ENCODE peak calls at places on chromosomes 6 and 20, in ten cellular contexts. One of them, this sample, is unnamed.

GRCh38 chr6:72551470-72551869 is 70.4 kb upstream of the KCNQ5 start:
- DNase-seq in heart right ventricle: no peak
- DNase-seq in HCT116: no peak
- DNase-seq in BE2C: no peak
- DNase-seq in AG10803: no peak
- DNase-seq in GM12865: no peak
- DNase-seq in stomach: no peak
- DNase-seq in ascending aorta: no peak
- DNase-seq in fibroblast of the aortic adventitia: no peak
- DNase-seq in pancreas: no peak
- DNase-seq in this sample: no peak

GRCh38 chr20:34705383-34706021 is 1.4 kb downstream of the TP53INP2 start:
- DNase-seq in BE2C: no peak
- DNase-seq in heart right ventricle: peak
- DNase-seq in ascending aorta: no peak
- DNase-seq in stomach: peak
- DNase-seq in AG10803: peak
- DNase-seq in fibroblast of the aortic adventitia: peak
- DNase-seq in HCT116: no peak
- DNase-seq in GM12865: no peak
- DNase-seq in pancreas: peak
- DNase-seq in this sample: peak

GRCh38 chr6:72626126-72626525 is 4.3 kb downstream of the KCNQ5 start:
- DNase-seq in ascending aorta: no peak
- DNase-seq in heart right ventricle: no peak
- DNase-seq in BE2C: no peak
- DNase-seq in pancreas: no peak
- DNase-seq in GM12865: peak
- DNase-seq in HCT116: no peak
- DNase-seq in AG10803: no peak
- DNase-seq in fibroblast of the aortic adventitia: no peak
- DNase-seq in stomach: no peak
- DNase-seq in this sample: no peak

GRCh38 chr20:48192109-48192508 is 406.8 kb upstream of the SULF2 start:
- DNase-seq in AG10803: no peak
- DNase-seq in pancreas: no peak
- DNase-seq in heart right ventricle: no peak
- DNase-seq in GM12865: no peak
- DNase-seq in stomach: no peak
- DNase-seq in ascending aorta: no peak
- DNase-seq in HCT116: no peak
- DNase-seq in fibroblast of the aortic adventitia: no peak
- DNase-seq in BE2C: no peak
- DNase-seq in this sample: no peak

GRCh38 chr6:54595844-54596243 is 250.7 kb upstream of the FAM83B start:
- DNase-seq in heart right ventricle: no peak
- DNase-seq in ascending aorta: no peak
- DNase-seq in fibroblast of the aortic adventitia: peak
- DNase-seq in pancreas: no peak
- DNase-seq in AG10803: peak
- DNase-seq in GM12865: no peak
- DNase-seq in stomach: no peak
- DNase-seq in HCT116: no peak
- DNase-seq in BE2C: no peak
- DNase-seq in this sample: peak

GRCh38 chr20:4740774-4741431 is 19.2 kb downstream of the PRND start:
- DNase-seq in ascending aorta: no peak
- DNase-seq in AG10803: peak
- DNase-seq in GM12865: peak
- DNase-seq in stomach: peak
- DNase-seq in fibroblast of the aortic adventitia: peak
- DNase-seq in BE2C: peak
- DNase-seq in pancreas: peak
- DNase-seq in heart right ventricle: peak
- DNase-seq in HCT116: peak
- DNase-seq in this sample: peak

GRCh38 chr20:34956751-34957472 is 1.2 kb downstream of the MYH7B start:
- DNase-seq in HCT116: no peak
- DNase-seq in GM12865: no peak
- DNase-seq in AG10803: no peak
- DNase-seq in BE2C: no peak
- DNase-seq in stomach: no peak
- DNase-seq in fibroblast of the aortic adventitia: no peak
- DNase-seq in pancreas: no peak
- DNase-seq in heart right ventricle: no peak
- DNase-seq in ascending aorta: no peak
- DNase-seq in this sample: no peak

GRCh38 chr6:41673704-41674000 is 35.4 kb downstream of the MDFI start:
- DNase-seq in BE2C: no peak
- DNase-seq in heart right ventricle: no peak
- DNase-seq in ascending aorta: no peak
- DNase-seq in AG10803: no peak
- DNase-seq in stomach: no peak
- DNase-seq in fibroblast of the aortic adventitia: no peak
- DNase-seq in GM12865: no peak
- DNase-seq in HCT116: no peak
- DNase-seq in pancreas: no peak
- DNase-seq in this sample: no peak

GRCh38 chr6:123380257-123380656 is 256.5 kb downstream of the TRDN start:
- DNase-seq in BE2C: no peak
- DNase-seq in ascending aorta: no peak
- DNase-seq in heart right ventricle: peak
- DNase-seq in stomach: no peak
- DNase-seq in pancreas: no peak
- DNase-seq in AG10803: peak
- DNase-seq in GM12865: peak
- DNase-seq in fibroblast of the aortic adventitia: peak
- DNase-seq in HCT116: no peak
- DNase-seq in this sample: peak

GRCh38 chr20:35978041-35978513 is 9.7 kb downstream of the CNBD2 start:
- DNase-seq in HCT116: no peak
- DNase-seq in fibroblast of the aortic adventitia: peak
- DNase-seq in GM12865: no peak
- DNase-seq in AG10803: peak
- DNase-seq in pancreas: no peak
- DNase-seq in BE2C: no peak
- DNase-seq in ascending aorta: no peak
- DNase-seq in heart right ventricle: no peak
- DNase-seq in stomach: no peak
- DNase-seq in this sample: peak

GRCh38 chr6:114690625-114691024 is 347.8 kb upstream of the HS3ST5 start:
- DNase-seq in heart right ventricle: no peak
- DNase-seq in stomach: no peak
- DNase-seq in HCT116: no peak
- DNase-seq in BE2C: peak
- DNase-seq in ascending aorta: no peak
- DNase-seq in pancreas: no peak
- DNase-seq in AG10803: no peak
- DNase-seq in GM12865: no peak
- DNase-seq in fibroblast of the aortic adventitia: no peak
- DNase-seq in this sample: no peak
- TF ChIP-seq CTCF in heart right ventricle: no peak
- TF ChIP-seq CTCF in stomach: no peak
- TF ChIP-seq CTCF in HCT116: peak
- TF ChIP-seq CTCF in BE2C: peak
- TF ChIP-seq CTCF in ascending aorta: no peak
- TF ChIP-seq CTCF in pancreas: no peak
- TF ChIP-seq CTCF in AG10803: no peak
- TF ChIP-seq CTCF in GM12865: peak
- TF ChIP-seq CTCF in fibroblast of the aortic adventitia: no peak
- TF ChIP-seq CTCF in this sample: no peak

DNA sequence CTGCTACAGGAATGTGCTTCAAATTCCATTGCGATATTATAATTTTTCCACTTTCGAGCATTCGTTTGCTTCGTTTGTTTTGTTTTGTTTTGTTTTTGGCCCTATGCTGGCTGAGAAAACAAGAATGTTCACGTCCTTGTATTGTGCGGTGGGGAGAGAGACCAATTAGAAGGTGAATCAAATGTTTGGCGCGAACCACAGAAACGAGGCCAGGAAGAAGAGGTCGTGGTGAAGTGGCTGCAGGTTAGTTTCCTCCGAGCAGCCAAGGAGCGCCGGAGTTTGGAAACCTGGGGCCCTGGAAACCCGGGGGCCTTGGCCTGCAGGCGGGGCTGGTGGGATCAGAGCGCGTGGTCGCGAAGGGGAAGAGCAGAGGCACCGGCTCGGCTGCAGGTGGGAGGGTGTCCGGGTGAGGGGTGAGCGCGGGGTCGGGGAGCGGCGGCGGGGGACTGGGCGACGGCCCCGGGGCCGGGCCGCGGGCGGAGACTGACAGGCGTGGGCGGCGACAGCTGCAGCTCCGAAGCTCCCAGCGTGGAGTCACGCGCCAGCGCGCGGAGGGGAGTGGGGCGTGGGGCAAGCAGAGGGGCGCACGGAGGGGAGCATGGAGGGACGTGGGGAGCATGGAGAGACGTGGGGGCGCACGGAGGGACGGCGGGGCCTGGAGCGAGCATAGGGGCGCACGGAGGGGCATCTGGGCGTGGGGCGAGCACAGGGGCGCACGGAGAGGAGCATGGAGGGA is 141.5 kb upstream of the PDE10A start:
- DNase-seq in pancreas: no peak
- DNase-seq in HCT116: no peak
- DNase-seq in stomach: no peak
- DNase-seq in fibroblast of the aortic adventitia: peak
- DNase-seq in BE2C: no peak
- DNase-seq in AG10803: peak
- DNase-seq in heart right ventricle: no peak
- DNase-seq in GM12865: no peak
- DNase-seq in ascending aorta: no peak
- DNase-seq in this sample: peak
- H3K4me3 ChIP-seq in pancreas: no peak
- H3K4me3 ChIP-seq in HCT116: no peak
- H3K4me3 ChIP-seq in stomach: peak
- H3K4me3 ChIP-seq in fibroblast of the aortic adventitia: peak
- H3K4me3 ChIP-seq in BE2C: no peak
- H3K4me3 ChIP-seq in AG10803: no peak
- H3K4me3 ChIP-seq in heart right ventricle: peak
- H3K4me3 ChIP-seq in GM12865: no peak
- H3K4me3 ChIP-seq in ascending aorta: peak
- H3K4me3 ChIP-seq in this sample: no peak

GRCh38 chr20:24783631-24784492 is 165.2 kb upstream of the CST7 start:
- DNase-seq in fibroblast of the aortic adventitia: no peak
- DNase-seq in ascending aorta: no peak
- DNase-seq in GM12865: peak
- DNase-seq in BE2C: peak
- DNase-seq in heart right ventricle: no peak
- DNase-seq in stomach: peak
- DNase-seq in pancreas: no peak
- DNase-seq in AG10803: no peak
- DNase-seq in HCT116: no peak
- DNase-seq in this sample: no peak

GRCh38 chr20:24784607-24785006 is 164.5 kb upstream of the CST7 start:
- DNase-seq in fibroblast of the aortic adventitia: no peak
- DNase-seq in stomach: no peak
- DNase-seq in heart right ventricle: no peak
- DNase-seq in pancreas: no peak
- DNase-seq in BE2C: no peak
- DNase-seq in ascending aorta: no peak
- DNase-seq in GM12865: no peak
- DNase-seq in HCT116: no peak
- DNase-seq in AG10803: no peak
- DNase-seq in this sample: no peak

GRCh38 chr20:24782221-24782620 is 166.8 kb upstream of the CST7 start:
- DNase-seq in AG10803: no peak
- DNase-seq in ascending aorta: no peak
- DNase-seq in heart right ventricle: no peak
- DNase-seq in GM12865: no peak
- DNase-seq in fibroblast of the aortic adventitia: no peak
- DNase-seq in HCT116: no peak
- DNase-seq in BE2C: peak
- DNase-seq in pancreas: no peak
- DNase-seq in stomach: no peak
- DNase-seq in this sample: no peak

GRCh38 chr20:24781061-24781980 is 167.7 kb upstream of the CST7 start:
- DNase-seq in BE2C: peak
- DNase-seq in stomach: no peak
- DNase-seq in HCT116: no peak
- DNase-seq in GM12865: peak
- DNase-seq in fibroblast of the aortic adventitia: peak
- DNase-seq in heart right ventricle: peak
- DNase-seq in pancreas: no peak
- DNase-seq in ascending aorta: peak
- DNase-seq in AG10803: peak
- DNase-seq in this sample: peak

DNA sequence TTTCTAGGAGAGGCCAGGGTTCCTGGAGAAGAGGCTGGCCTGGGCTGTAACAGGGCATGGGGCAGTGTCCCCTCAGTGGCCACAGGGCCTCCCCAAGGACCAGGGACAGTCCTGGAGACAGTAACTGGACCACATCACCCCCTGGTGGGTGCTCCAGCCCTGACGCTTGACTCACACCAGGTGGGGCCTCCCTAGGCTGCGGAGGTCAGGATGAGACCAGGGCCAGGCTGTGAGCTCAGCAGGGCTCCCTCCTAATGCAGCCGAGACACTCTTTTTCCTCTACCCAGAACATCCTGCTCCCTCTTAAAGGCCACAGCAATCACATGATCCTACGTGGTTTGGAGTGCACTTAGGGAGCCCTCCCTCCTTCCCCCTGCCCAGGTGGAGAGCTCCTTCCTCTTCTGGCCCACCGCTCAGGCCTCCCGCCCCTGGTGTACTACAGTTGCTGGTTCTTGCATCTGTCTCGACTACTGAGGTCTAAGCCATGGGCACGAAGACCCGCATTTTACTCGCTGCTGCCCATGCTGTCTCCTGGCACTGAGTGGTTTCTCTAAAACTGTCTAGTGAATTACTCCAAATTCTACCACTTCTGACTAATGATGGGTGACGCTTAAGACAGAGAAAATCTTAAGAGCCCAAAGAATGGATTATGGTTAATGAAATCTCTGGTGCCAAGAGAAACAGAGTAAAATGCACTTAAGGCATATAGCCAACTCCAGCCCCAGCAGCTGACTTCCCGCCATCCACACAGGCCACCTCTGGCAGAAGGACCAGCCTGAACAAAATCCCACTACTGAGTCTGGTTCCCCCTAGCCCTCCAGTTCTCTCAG is 166.1 kb upstream of the CST7 start:
- DNase-seq in HCT116: no peak
- DNase-seq in BE2C: peak
- DNase-seq in AG10803: no peak
- DNase-seq in fibroblast of the aortic adventitia: no peak
- DNase-seq in ascending aorta: no peak
- DNase-seq in pancreas: no peak
- DNase-seq in GM12865: no peak
- DNase-seq in stomach: no peak
- DNase-seq in heart right ventricle: no peak
- DNase-seq in this sample: no peak
- TF ChIP-seq CTCF in HCT116: no peak
- TF ChIP-seq CTCF in BE2C: peak
- TF ChIP-seq CTCF in AG10803: no peak
- TF ChIP-seq CTCF in fibroblast of the aortic adventitia: no peak
- TF ChIP-seq CTCF in ascending aorta: no peak
- TF ChIP-seq CTCF in pancreas: no peak
- TF ChIP-seq CTCF in GM12865: no peak
- TF ChIP-seq CTCF in stomach: no peak
- TF ChIP-seq CTCF in heart right ventricle: no peak
- TF ChIP-seq CTCF in this sample: no peak

GRCh38 chr6:96570053-96570452 is 7.1 kb downstream of the FHL5 start:
- DNase-seq in fibroblast of the aortic adventitia: no peak
- DNase-seq in stomach: no peak
- DNase-seq in HCT116: no peak
- DNase-seq in BE2C: no peak
- DNase-seq in GM12865: no peak
- DNase-seq in ascending aorta: no peak
- DNase-seq in heart right ventricle: no peak
- DNase-seq in AG10803: no peak
- DNase-seq in pancreas: no peak
- DNase-seq in this sample: no peak

GRCh38 chr6:96571551-96571950 is 8.6 kb downstream of the FHL5 start:
- DNase-seq in heart right ventricle: no peak
- DNase-seq in GM12865: no peak
- DNase-seq in ascending aorta: no peak
- DNase-seq in AG10803: no peak
- DNase-seq in stomach: no peak
- DNase-seq in BE2C: no peak
- DNase-seq in fibroblast of the aortic adventitia: no peak
- DNase-seq in pancreas: no peak
- DNase-seq in HCT116: no peak
- DNase-seq in this sample: no peak
- H3K4me3 ChIP-seq in heart right ventricle: no peak
- H3K4me3 ChIP-seq in GM12865: no peak
- H3K4me3 ChIP-seq in ascending aorta: peak
- H3K4me3 ChIP-seq in AG10803: no peak
- H3K4me3 ChIP-seq in stomach: no peak
- H3K4me3 ChIP-seq in BE2C: no peak
- H3K4me3 ChIP-seq in fibroblast of the aortic adventitia: no peak
- H3K4me3 ChIP-seq in pancreas: no peak
- H3K4me3 ChIP-seq in HCT116: no peak
- H3K4me3 ChIP-seq in this sample: no peak

This sample was measured in fibroblast of mammary gland.